ENCODE peak calls at places on chromosomes 16 and 17, in eight cellular contexts. H, G, Y, B, K, O, F and S are unnamed samples.

GRCh38 chr17:19313746-19314651 is 48.5 kb downstream of the B9D1 start:
- DNase-seq in Y (no peak), K (no peak), G (peak; percentile 34), H (no peak), F (no peak), B (no peak), O (no peak), S (no peak)

GRCh38 chr17:61411114-61411943 is 11.7 kb downstream of the TBX2 start:
- DNase-seq in K (no peak), H (no peak), B (peak; percentile 78), G (no peak), Y (peak; percentile 26), O (peak; percentile 88), F (no peak), S (peak; percentile 51)

GRCh38 chr16:24988593-24989338 is 26.4 kb downstream of the ARHGAP17 start:
- DNase-seq in B (no peak), H (no peak), F (no peak), G (peak; percentile 75), Y (no peak), O (no peak), K (no peak), S (no peak)

GRCh38 chr17:48577946-48578615 is at the start of gene HOXB4:
- DNase-seq in G (peak; percentile 56), B (peak; percentile 86), H (no peak), Y (peak; percentile 93), K (peak; percentile 87), F (peak; percentile 57), O (peak; percentile 89), S (no peak)

GRCh38 chr17:21096874-21097273 is 29.9 kb upstream of the DHRS7B start:
- DNase-seq in B (no peak), O (no peak), F (no peak), G (no peak), K (no peak), H (no peak), Y (no peak), S (no peak)

GRCh38 chr17:49928826-49929475 is 40.0 kb upstream of the DLX4 start:
- DNase-seq in Y (no peak), F (no peak), H (no peak), O (peak; percentile 40), B (peak; percentile 60), K (peak; percentile 78), G (no peak), S (no peak)

GRCh38 chr16:81201267-81201666 is 37.2 kb upstream of the BCO1 start:
- DNase-seq in F (no peak), K (no peak), B (no peak), G (no peak), O (no peak), Y (no peak), H (peak; percentile 12), S (no peak)

GRCh38 chr16:23268561-23268960 is 33.5 kb upstream of the SCNN1B start:
- DNase-seq in H (no peak), G (no peak), F (no peak), Y (no peak), K (no peak), B (no peak), O (no peak), S (no peak)

GRCh38 chr16:81544691-81545365 is 100.2 kb downstream of the CMIP start:
- DNase-seq in F (no peak), K (no peak), H (no peak), Y (no peak), B (no peak), O (peak; percentile 52), G (no peak), S (no peak)

GRCh38 chr17:9360610-9361571 is 214.7 kb downstream of the STX8 start:
- DNase-seq in K (peak; percentile 65), G (peak; percentile 89), B (peak; percentile 29), F (no peak), O (no peak), Y (no peak), H (no peak), S (no peak)